ENCODE peak calls at places on chromosome 15, in nine cellular contexts. Q is tibial artery; V is AG04450; A is GM12864; M is mammary epithelial cell; W is left ventricle myocardium inferior; O is CD8-positive, alpha-beta T cell; B is suprapubic skin; Z is thoracic aorta. E is an unnamed sample.

GRCh38 chr15:24075420-24076089 is 388.4 kb upstream of the NDN start:
- DNase-seq in Q (no peak), V (no peak), A (no peak), M (no peak), W (no peak), O (no peak), B (no peak), Z (no peak), E (no peak)

GRCh38 chr15:44129911-44130310 is 65.2 kb downstream of the FRMD5 start:
- DNase-seq in Q (no peak), V (no peak), A (no peak), M (no peak), W (no peak), O (no peak), B (no peak), Z (no peak), E (no peak)

GRCh38 chr15:98728107-98728810 is 79.9 kb downstream of the IGF1R start:
- DNase-seq in Q (no peak), V (no peak), A (no peak), M (no peak), W (no peak), O (no peak), B (no peak), Z (no peak), E (no peak)

GRCh38 chr15:75104804-75105557 is 81.6 kb downstream of the PPCDC start:
- DNase-seq in Q (no peak), V (peak; percentile 45), A (peak; percentile 58), M (peak; percentile 95), W (no peak), O (no peak), B (no peak), Z (no peak), E (peak; percentile 29)

GRCh38 chr15:95304116-95304873 is 1026.2 kb upstream of the NR2F2 start:
- DNase-seq in Q (no peak), V (peak; percentile 91), A (no peak), M (no peak), W (no peak), O (no peak), B (no peak), Z (no peak), E (no peak)

GRCh38 chr15:33894193-33894592 is 74.1 kb upstream of the CHRM5 start:
- DNase-seq in Q (no peak), V (no peak), A (no peak), M (no peak), W (no peak), O (no peak), B (no peak), Z (no peak), E (no peak)

GRCh38 chr15:33848011-33848410 is 120.3 kb upstream of the CHRM5 start:
- DNase-seq in Q (no peak), V (no peak), A (no peak), M (no peak), W (no peak), O (no peak), B (no peak), Z (no peak), E (no peak)

GRCh38 chr15:37131639-37132038 is 31.3 kb upstream of the MEIS2 start:
- DNase-seq in Q (no peak), V (no peak), A (no peak), M (no peak), W (no peak), O (no peak), B (no peak), Z (no peak), E (no peak)

GRCh38 chr15:76108021-76108723 is 48.4 kb downstream of the TMEM266 start:
- DNase-seq in Q (no peak), V (no peak), A (no peak), M (no peak), W (peak; percentile 42), O (no peak), B (no peak), Z (no peak), E (no peak)

GRCh38 chr15:75178171-75178937 is 23.3 kb upstream of the C15orf39 start:
- DNase-seq in Q (peak; percentile 90), V (no peak), A (no peak), M (no peak), W (peak; percentile 43), O (no peak), B (no peak), Z (no peak), E (no peak)

DNA sequence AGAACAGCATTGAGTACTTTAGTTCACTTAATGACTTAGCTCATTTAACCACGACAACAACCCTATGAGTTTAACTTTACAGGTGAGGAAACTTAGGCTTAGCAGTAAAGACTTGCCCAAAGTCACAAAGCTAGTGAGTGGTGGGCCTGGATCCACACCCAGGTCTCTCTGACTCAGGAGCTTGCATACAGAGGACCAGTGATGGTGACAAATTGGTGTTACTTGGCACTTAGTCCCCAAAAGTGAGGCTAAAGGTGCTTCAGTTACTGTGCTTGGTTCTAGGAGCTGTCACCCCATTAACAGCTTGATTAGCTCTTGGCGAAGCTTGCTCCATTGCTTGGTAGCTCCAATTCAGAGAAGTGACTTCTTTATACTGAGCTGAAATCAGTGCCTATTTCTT is 6.1 kb downstream of the CELF6 start:
- DNase-seq in Q (no peak), V (no peak), A (no peak), M (no peak), W (no peak), O (no peak), B (no peak), Z (no peak), E (no peak)
- TF ChIP-seq CTCF in Q (no peak), V (no peak), A (no peak), M (no peak), W (no peak), O (no peak), B (no peak), Z (no peak), E (no peak)

GRCh38 chr15:89665449-89666146 is 10.3 kb upstream of the KIF7 start:
- DNase-seq in Q (peak; percentile 80), V (no peak), A (no peak), M (no peak), W (peak; percentile 70), O (no peak), B (peak; percentile 77), Z (no peak), E (no peak)
- H3K4me3 ChIP-seq in Q (peak overlapping the region; percentile 49), V (peak overlapping the region; percentile 47), A (peak overlapping the region; percentile 17), M (peak overlapping the region; percentile 26), W (peak overlapping the region; percentile 64), O (no peak overlapping the region), B (peak overlapping the region; percentile 44), Z (peak overlapping the region; percentile 65), E (peak overlapping the region; percentile 36)

DNA sequence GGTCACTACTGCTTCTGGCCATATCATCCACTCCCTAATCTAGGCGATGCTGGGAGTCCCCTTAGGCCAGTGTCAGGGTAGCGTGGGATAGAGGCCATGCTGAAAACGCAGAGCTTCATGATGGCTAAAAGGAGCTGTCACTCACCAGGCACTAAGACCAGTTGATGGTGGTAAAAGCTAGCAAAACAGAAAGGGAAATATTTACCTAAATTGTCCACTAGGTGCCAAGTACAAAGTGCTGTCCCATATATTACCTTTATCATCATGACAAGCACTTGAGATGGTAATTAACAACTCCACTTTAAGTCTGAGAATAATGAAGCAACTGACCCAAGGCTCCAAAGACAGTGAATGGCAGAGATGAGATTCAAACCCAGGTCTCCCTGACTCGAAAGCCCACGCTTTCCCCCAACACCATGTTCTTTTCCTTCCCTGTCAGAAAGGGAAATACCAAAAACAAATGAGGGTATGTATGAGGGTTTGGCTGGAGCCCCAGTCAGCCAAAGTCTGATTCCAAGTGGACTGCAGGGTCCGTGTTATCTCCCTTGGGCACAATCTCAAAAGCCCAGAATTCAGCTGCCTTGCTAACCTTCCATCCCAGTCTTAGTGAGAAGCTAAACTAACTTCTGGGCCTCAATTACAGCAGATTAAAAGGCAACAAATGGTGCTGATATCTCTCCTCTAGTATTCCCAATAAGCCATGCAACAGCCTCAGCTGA is 84.7 kb downstream of the RBPMS2 start:
- DNase-seq in Q (no peak), V (no peak), A (no peak), M (no peak), W (no peak), O (no peak), B (no peak), Z (no peak), E (no peak)
- TF ChIP-seq CTCF in Q (peak; percentile 12), V (peak; percentile 10), A (peak; percentile 30), M (no peak), W (no peak), O (no peak), B (no peak), Z (no peak), E (no peak)

DNA sequence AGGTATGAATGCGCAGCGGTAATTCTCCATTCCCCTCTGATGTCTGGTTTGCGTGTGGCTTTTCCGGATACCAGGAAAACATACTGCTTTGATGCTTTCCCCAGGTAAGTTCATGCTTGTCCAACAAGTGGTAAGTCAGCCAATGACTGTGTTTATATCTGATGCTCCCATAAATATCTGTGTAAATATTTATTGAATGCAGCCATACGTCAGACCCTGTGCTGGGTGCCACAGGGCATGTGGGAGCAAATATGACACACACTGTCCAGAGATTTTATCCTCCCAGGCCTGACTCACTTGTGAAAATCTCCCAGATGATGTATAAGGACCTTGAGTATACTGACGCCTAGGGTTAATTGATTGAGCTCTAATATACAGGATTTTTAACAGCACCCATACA is 29.6 kb upstream of the CEMIP start:
- DNase-seq in Q (no peak), V (no peak), A (no peak), M (peak; percentile 60), W (no peak), O (no peak), B (no peak), Z (no peak), E (no peak)
- H3K4me3 ChIP-seq in Q (no peak overlapping the region), V (no peak overlapping the region), A (no peak overlapping the region), M (no peak overlapping the region), W (no peak overlapping the region), O (no peak overlapping the region), B (no peak overlapping the region), Z (no peak overlapping the region), E (no peak overlapping the region)

DNA sequence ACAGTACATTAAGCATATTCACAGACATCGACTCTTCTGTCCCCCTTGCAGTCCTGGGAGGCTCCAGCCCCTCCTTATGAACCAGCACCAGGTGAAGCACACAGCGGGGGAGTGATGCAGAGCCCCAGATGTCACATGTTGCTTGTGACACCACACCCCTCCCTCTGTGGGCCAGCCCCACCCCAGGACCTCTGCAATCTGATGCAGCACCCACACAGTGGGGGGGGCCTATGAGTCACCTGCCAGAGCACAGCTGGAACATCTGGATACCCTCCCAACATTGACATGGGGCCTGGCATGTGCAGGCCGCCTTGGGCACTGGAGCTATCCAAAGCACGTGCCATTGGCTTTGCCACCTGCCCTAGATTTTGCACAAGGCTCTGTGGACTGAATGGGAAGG is 70.5 kb downstream of the FEM1B start:
- DNase-seq in Q (no peak), V (no peak), A (no peak), M (no peak), W (no peak), O (no peak), B (no peak), Z (no peak), E (no peak)
- TF ChIP-seq CTCF in Q (no peak), V (no peak), A (no peak), M (no peak), W (no peak), O (no peak), B (no peak), Z (no peak), E (no peak)

E was measured in AG04449.